ENCODE peak calls at places on chromosome 6, in four cellular contexts. One of them, this sample, is unnamed.

GRCh38 chr6:81238390-81238789 is 514.1 kb downstream of the TENT5A start:
- DNase-seq in mesenchymal stem cell: no peak
- DNase-seq in neuronal stem cell: no peak
- DNase-seq in IMR-90: no peak
- DNase-seq in this sample: no peak

GRCh38 chr6:151391021-151391470 is 313 bp downstream of the ZBTB2 start:
- DNase-seq in mesenchymal stem cell: peak
- DNase-seq in neuronal stem cell: peak
- DNase-seq in IMR-90: peak
- DNase-seq in this sample: peak

GRCh38 chr6:76706086-76706485 is 633.6 kb upstream of the IMPG1 start:
- DNase-seq in mesenchymal stem cell: no peak
- DNase-seq in neuronal stem cell: no peak
- DNase-seq in IMR-90: no peak
- DNase-seq in this sample: no peak

GRCh38 chr6:107116328-107116892 is 1.1 kb upstream of the BEND3 start:
- DNase-seq in mesenchymal stem cell: peak
- DNase-seq in neuronal stem cell: peak
- DNase-seq in IMR-90: no peak
- DNase-seq in this sample: peak

GRCh38 chr6:157089258-157089657 is 234.1 kb downstream of the TMEM242 start:
- DNase-seq in mesenchymal stem cell: peak
- DNase-seq in neuronal stem cell: peak
- DNase-seq in IMR-90: peak
- DNase-seq in this sample: peak

GRCh38 chr6:90284236-90284744 is 12.4 kb downstream of the BACH2 start:
- DNase-seq in mesenchymal stem cell: peak
- DNase-seq in neuronal stem cell: peak
- DNase-seq in IMR-90: peak
- DNase-seq in this sample: peak

GRCh38 chr6:39209360-39209811 is 19.9 kb downstream of the KCNK5 start:
- DNase-seq in mesenchymal stem cell: no peak
- DNase-seq in neuronal stem cell: no peak
- DNase-seq in IMR-90: no peak
- DNase-seq in this sample: peak

GRCh38 chr6:78746457-78746856 is 120.9 kb upstream of the IRAK1BP1 start:
- DNase-seq in mesenchymal stem cell: no peak
- DNase-seq in neuronal stem cell: no peak
- DNase-seq in IMR-90: peak
- DNase-seq in this sample: no peak

GRCh38 chr6:158506577-158506976 is 53.3 kb upstream of the TMEM181 start:
- DNase-seq in mesenchymal stem cell: peak
- DNase-seq in neuronal stem cell: peak
- DNase-seq in IMR-90: peak
- DNase-seq in this sample: peak

GRCh38 chr6:112770341-112770740 is 423.2 kb downstream of the RFPL4B start:
- DNase-seq in mesenchymal stem cell: no peak
- DNase-seq in neuronal stem cell: no peak
- DNase-seq in IMR-90: no peak
- DNase-seq in this sample: no peak

GRCh38 chr6:163579880-163580295 is 165.4 kb downstream of the QKI start:
- DNase-seq in mesenchymal stem cell: no peak
- DNase-seq in neuronal stem cell: no peak
- DNase-seq in IMR-90: no peak
- DNase-seq in this sample: no peak

GRCh38 chr6:78629154-78629721 is 238.1 kb upstream of the IRAK1BP1 start:
- DNase-seq in mesenchymal stem cell: peak
- DNase-seq in neuronal stem cell: no peak
- DNase-seq in IMR-90: peak
- DNase-seq in this sample: peak

GRCh38 chr6:107129370-107129925 is 14.1 kb upstream of the BEND3 start:
- DNase-seq in mesenchymal stem cell: no peak
- DNase-seq in neuronal stem cell: no peak
- DNase-seq in IMR-90: no peak
- DNase-seq in this sample: no peak

GRCh38 chr6:14634072-14634471 is 516.5 kb downstream of the CD83 start:
- DNase-seq in mesenchymal stem cell: no peak
- DNase-seq in neuronal stem cell: no peak
- DNase-seq in IMR-90: no peak
- DNase-seq in this sample: no peak

GRCh38 chr6:110813813-110814487 is 1.3 kb downstream of the CDK19 start:
- DNase-seq in mesenchymal stem cell: peak
- DNase-seq in neuronal stem cell: peak
- DNase-seq in IMR-90: no peak
- DNase-seq in this sample: no peak

GRCh38 chr6:110815260-110816109 is at the start of gene CDK19:
- DNase-seq in mesenchymal stem cell: peak
- DNase-seq in neuronal stem cell: peak
- DNase-seq in IMR-90: peak
- DNase-seq in this sample: peak

GRCh38 chr6:110813338-110813737 is 1.9 kb downstream of the CDK19 start:
- DNase-seq in mesenchymal stem cell: no peak
- DNase-seq in neuronal stem cell: no peak
- DNase-seq in IMR-90: no peak
- DNase-seq in this sample: no peak

GRCh38 chr6:110816110-110816409 is 791 bp upstream of the CDK19 start:
- DNase-seq in mesenchymal stem cell: no peak
- DNase-seq in neuronal stem cell: no peak
- DNase-seq in IMR-90: no peak
- DNase-seq in this sample: no peak

DNA sequence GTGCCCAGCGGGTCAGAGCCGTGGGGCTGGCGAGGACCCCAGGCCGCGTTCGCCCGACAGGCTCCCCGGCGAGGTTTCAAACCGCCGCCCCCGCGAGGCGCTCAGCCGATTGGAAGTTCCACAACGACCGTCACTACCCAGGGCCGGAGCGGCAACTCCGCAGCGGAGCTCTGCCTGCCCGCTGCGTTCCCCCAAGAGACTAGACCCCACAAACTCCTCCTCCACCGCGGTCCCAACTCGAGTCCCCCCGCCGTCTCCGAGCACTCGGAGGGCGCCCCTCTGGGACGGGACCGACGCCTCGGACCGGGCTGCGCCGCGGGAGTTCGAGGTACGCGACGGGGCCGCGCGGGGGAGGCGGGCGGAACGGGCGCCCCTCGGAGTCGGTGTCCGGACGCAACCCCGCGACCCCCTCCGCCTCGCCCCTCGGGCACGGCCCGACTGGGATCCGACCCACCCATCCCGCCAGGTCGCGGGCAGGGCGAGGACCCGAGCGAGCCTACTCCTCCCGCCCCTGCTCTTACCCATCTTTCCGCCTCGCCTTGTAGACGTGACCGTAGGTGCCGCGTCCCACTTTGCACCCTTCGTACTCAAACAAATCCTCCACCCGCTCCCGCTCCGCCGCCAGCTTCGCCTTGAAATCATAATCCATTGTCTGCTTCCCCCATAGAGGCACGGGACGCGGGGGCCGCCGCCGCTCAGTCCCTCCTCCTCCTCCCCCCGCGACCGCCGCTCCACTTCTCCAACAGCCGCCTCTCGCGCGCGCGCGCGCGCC is 595 bp downstream of the CDK19 start:
- DNase-seq in mesenchymal stem cell: peak
- DNase-seq in neuronal stem cell: peak
- DNase-seq in IMR-90: peak
- DNase-seq in this sample: peak
- H3K23ac ChIP-seq in mesenchymal stem cell: no peak
- H3K23ac ChIP-seq in neuronal stem cell: peak
- H3K23ac ChIP-seq in IMR-90: peak
- H3K23ac ChIP-seq in this sample: no peak

GRCh38 chr6:66149132-66149531 is 442.1 kb upstream of the EYS start:
- DNase-seq in mesenchymal stem cell: no peak
- DNase-seq in neuronal stem cell: no peak
- DNase-seq in IMR-90: no peak
- DNase-seq in this sample: no peak
- H3K4me2 ChIP-seq in mesenchymal stem cell: no peak
- H3K4me2 ChIP-seq in neuronal stem cell: no peak
- H3K4me2 ChIP-seq in IMR-90: no peak
- H3K4me2 ChIP-seq in this sample: no peak

DNA sequence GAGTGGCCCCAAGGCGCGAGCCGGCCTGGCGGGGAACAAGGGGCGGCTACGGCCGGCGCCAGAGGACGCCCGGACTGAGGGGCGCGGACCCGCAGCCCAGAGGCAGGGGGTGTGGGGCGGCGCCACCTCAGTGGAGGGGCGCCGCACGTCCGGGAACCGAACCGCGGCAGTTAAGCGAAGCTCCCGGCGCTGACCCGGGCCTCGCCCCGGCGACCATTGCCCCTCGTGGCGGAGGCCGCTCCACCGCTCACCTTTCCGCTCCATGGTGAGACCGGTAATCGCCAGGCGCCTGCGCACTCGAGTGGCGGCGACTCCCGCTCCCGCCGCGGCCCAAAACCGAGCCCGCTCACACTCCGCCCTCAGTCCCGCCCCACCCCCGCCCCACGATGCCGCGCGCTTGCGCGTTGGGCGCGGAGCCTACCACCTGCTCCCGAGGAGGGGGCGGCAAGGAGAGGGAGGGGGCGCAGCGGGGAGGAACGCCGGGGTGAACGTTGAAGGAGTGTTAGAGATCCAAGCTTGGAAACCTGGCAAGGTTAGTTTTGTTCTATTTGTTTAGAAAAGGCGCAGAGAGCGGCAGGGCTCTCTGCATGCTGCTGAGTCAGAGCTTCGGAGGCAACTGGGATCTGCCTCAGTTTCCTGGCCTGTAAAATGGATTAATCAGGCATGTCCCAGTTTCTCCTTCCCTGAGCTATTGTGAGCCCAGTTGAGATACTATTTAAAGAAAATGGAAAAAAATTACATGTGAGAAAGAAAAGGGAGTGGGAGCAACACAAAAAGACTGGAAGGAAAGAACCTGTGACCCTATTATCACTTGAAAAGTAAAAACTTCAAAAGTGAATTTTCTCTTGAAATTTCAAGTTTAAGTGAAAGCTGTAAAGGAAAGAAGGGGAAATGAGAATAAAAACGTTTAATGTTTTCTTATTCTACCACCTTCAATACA is at the start of gene SRPK1:
- DNase-seq in mesenchymal stem cell: peak
- DNase-seq in neuronal stem cell: peak
- DNase-seq in IMR-90: peak
- DNase-seq in this sample: peak
- H3K23ac ChIP-seq in mesenchymal stem cell: no peak
- H3K23ac ChIP-seq in neuronal stem cell: peak
- H3K23ac ChIP-seq in IMR-90: peak
- H3K23ac ChIP-seq in this sample: no peak

DNA sequence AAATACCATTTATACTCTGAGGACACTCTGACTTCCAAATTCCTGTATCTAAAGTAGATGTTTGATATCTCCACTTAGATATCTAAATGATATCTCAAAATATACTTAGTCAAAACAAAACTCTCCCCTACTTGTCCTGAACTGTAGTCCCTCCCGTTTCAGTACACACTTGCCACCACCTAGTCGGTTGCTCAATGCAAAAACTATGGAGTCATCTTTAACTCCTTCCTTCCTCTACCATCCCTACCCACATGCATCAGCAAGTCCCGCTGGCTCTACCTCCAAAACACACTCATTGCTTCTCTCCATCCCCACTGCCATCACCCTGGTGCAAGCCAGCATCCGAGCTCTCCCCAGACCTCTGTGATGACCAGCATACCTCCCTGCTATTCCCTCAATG is 13.2 kb downstream of the STX7 start:
- DNase-seq in mesenchymal stem cell: no peak
- DNase-seq in neuronal stem cell: no peak
- DNase-seq in IMR-90: no peak
- DNase-seq in this sample: no peak
- H3K4me2 ChIP-seq in mesenchymal stem cell: no peak
- H3K4me2 ChIP-seq in neuronal stem cell: no peak
- H3K4me2 ChIP-seq in IMR-90: no peak
- H3K4me2 ChIP-seq in this sample: no peak